ENCODE peak calls at places on chromosomes 16 and 17, in five cellular contexts. T is transverse colon, O is A549, K is GM12878, V is IMR-90. J is an unnamed sample. For H3K4me1, the result is how much of the 10 kb centered on the place peaks cover.

GRCh38 chr16:22194707-22195444 is 11.2 kb upstream of the EEF2K start:
- DNase-seq in T (no peak), O (no peak), V (no peak), K (peak), J (no peak)

GRCh38 chr17:60372790-60373483 is 19.0 kb downstream of the USP32 start:
- DNase-seq in T (no peak), O (peak), V (peak), K (no peak), J (no peak)

GRCh38 chr17:42674755-42675347 is 1.9 kb downstream of the PLEKHH3 start:
- DNase-seq in T (peak), K (no peak), O (no peak), V (no peak), J (peak)

GRCh38 chr17:79947351-79948031 is 88.2 kb downstream of the TBC1D16 start:
- DNase-seq in V (peak), K (no peak), T (no peak), O (no peak), J (peak)

GRCh38 chr16:11964761-11965539 is at the start of gene TNFRSF17:
- DNase-seq in K (peak), T (peak), O (no peak), V (peak), J (no peak)

GRCh38 chr16:46885960-46886763 is 2.0 kb downstream of the GPT2 start:
- DNase-seq in T (no peak), O (no peak), K (no peak), V (peak), J (peak)

GRCh38 chr17:63113167-63113566 is 147.1 kb downstream of the TANC2 start:
- DNase-seq in O (no peak), T (no peak), V (no peak), K (no peak), J (no peak)

GRCh38 chr17:75404223-75404738 is 1.2 kb downstream of the GRB2 start:
- DNase-seq in V (peak), O (peak), T (peak), K (no peak), J (peak)

GRCh38 chr16:88922114-88922825 is 54.7 kb downstream of the CBFA2T3 start:
- DNase-seq in V (peak), O (no peak), T (peak), K (no peak), J (peak)

GRCh38 chr17:43766413-43767052 is 7.9 kb upstream of the SOST start:
- DNase-seq in O (peak), V (peak), K (no peak), T (peak), J (peak)

GRCh38 chr16:70635356-70636016 is 10.9 kb upstream of the IL34 start:
- DNase-seq in V (peak), T (no peak), K (no peak), O (no peak), J (peak)

GRCh38 chr17:65559802-65560627 is 1.4 kb downstream of the AXIN2 start:
- DNase-seq in V (no peak), O (peak), K (no peak), T (peak), J (peak)

GRCh38 chr17:48576479-48577309 is 1.5 kb downstream of the HOXB4 start:
- DNase-seq in K (no peak), O (no peak), T (no peak), V (peak), J (no peak)

GRCh38 chr17:8798176-8799000 is 777 bp downstream of the MFSD6L start:
- DNase-seq in V (no peak), K (no peak), T (no peak), O (no peak), J (no peak)

GRCh38 chr17:8797621-8798175 is 1.5 kb downstream of the MFSD6L start:
- DNase-seq in K (no peak), V (no peak), T (no peak), O (no peak), J (no peak)

GRCh38 chr17:8799851-8800212 is 667 bp upstream of the MFSD6L start:
- DNase-seq in K (no peak), V (no peak), O (no peak), T (no peak), J (no peak)

GRCh38 chr17:8800656-8801055 is 1.5 kb upstream of the MFSD6L start:
- DNase-seq in K (no peak), V (no peak), O (no peak), T (no peak), J (no peak)

GRCh38 chr17:8799001-8799850 is at the start of gene MFSD6L:
- DNase-seq in K (no peak), O (no peak), V (no peak), T (peak), J (no peak)
- TF ChIP-seq CTCF in K (no peak), O (no peak), V (no peak), T (no peak), J (no peak)

DNA sequence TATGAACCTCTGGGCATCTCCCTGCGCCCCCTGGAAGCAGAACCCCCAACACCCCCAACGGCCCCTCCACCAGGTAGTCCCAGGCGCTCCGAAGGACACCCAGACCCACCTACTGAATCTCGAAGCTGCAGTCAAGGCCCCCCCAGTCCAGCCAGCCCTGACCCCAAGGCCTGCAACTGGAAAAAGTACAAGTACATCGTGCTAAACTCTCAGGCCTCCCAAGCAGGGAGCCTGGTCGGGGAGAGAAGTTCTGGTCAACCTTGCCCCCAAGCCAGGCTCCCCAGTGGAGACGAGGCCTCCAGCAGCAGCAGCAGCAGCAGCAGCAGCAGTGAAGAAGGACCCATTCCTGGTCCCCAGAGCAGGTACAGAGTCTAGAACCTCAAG is 1.5 kb downstream of the BCL6B start:
- DNase-seq in K (no peak), T (no peak), V (no peak), O (no peak), J (no peak)
- H3K4me1 ChIP-seq in K (under half), T (under half), V (under half), O (under half), J (under half)

GRCh38 chr17:1829579-1830257 is at the start of the genes RPA1 and SMYD4:
- DNase-seq in O (peak), K (peak), T (peak), V (peak), J (peak)
- TF ChIP-seq POLR2A in O (peak), K (peak), T (peak), V (peak), J (peak)

DNA sequence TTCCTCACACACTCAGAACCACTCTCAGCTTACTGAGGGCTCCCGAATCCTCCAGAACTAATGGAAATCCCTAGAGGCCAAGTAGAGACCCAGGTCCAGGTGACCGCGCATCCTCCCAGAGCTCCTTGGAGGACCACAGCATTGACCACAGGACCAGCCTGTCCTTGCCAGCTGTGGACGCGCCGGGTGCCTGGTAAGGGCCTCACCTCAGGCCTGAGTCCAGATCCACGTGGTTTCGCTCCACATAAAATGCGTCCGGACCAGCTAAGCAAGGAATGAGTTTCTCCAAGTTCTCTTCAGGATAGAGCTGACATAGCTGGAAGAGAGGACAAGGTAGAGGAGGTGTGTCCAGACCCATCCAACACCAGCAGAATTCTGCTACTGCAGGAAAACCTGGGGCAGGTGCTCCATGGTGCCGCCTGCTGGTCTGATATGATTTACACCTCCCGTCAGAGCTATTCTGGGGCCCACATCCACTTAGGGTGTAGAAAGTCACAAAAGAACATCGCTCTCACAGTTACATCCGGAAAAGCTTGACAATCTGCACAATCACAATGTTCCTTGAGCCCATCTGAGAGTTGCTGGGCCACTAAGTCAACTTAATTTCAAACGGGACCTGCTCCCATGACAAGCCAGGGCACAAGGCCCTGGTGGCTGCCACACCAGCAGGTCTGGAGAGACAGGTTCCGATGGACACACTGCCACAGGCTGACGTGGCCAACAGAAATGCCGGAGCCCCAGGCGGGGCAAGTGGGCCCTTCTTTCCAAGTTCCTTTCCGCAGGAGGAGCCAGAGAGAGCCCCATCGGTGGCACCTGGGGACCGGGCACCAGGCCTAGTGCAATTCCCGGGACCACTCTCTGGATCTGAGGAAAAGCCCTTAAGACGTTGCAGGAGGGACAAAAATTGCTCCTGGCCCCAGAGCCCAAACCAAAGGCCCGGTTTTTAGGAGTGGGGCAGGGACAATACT is 28.5 kb downstream of the MAP1LC3B start:
- DNase-seq in O (no peak), T (no peak), K (no peak), V (no peak), J (no peak)
- TF ChIP-seq CTCF in O (peak), T (no peak), K (peak), V (no peak), J (no peak)

GRCh38 chr16:67462279-67462655 is 18.7 kb downstream of the ATP6V0D1 start:
- DNase-seq in V (no peak), T (no peak), K (no peak), O (no peak), J (no peak)
- H3K4me1 ChIP-seq in V (under half), T (half or more), K (under half), O (under half), J (under half)

GRCh38 chr17:57326348-57326747 is 70.0 kb downstream of the MSI2 start:
- DNase-seq in T (no peak), O (no peak), V (no peak), K (no peak), J (no peak)
- TF ChIP-seq POLR2A in T (no peak), O (no peak), V (no peak), K (no peak), J (no peak)

DNA sequence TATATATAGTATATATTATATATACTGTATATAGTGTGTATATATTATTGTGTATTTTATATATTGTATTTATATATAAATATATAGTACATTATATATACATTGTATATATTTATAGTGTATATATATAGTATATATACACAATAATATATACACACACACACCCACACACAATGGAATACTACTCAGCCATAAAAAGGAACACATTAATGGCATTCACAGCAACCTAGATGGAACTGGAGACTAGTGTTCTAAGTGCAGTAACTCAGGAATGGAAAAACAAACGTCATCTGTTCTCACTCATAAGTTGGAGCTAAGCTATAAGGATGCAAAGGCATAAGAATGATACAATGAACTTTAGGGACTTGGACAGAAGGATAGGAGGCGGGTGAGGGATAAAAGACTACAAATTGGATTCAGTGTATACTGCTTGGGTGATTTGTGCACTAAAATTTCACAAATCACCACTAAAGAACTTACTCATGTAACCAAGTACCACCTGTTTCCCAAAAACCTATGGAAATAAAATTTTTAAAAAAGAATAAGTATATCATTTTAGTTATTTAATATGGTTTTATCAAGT is 201.9 kb upstream of the CDH11 start:
- DNase-seq in K (no peak), V (no peak), T (no peak), O (no peak), J (no peak)
- TF ChIP-seq CTCF in K (no peak), V (no peak), T (no peak), O (no peak), J (no peak)

J was measured in ovary.